ENCODE peak calls at places on chromosomes 6 and 20, in eight cellular contexts. One of them, this sample, is unnamed.

GRCh38 chr6:107108201-107108890 is 7.0 kb downstream of the BEND3 start:
- DNase-seq in GM03348: no peak
- DNase-seq in MV-4-11: peak
- DNase-seq in GM10248: no peak
- DNase-seq in Calu3: no peak
- DNase-seq in fibroblast of lung: peak
- DNase-seq in suprapubic skin: no peak
- DNase-seq in HTR-8/SVneo: no peak
- DNase-seq in this sample: peak

GRCh38 chr20:53174454-53174853 is 202.3 kb downstream of the TSHZ2 start:
- DNase-seq in GM03348: no peak
- DNase-seq in MV-4-11: no peak
- DNase-seq in GM10248: no peak
- DNase-seq in Calu3: no peak
- DNase-seq in fibroblast of lung: no peak
- DNase-seq in suprapubic skin: no peak
- DNase-seq in HTR-8/SVneo: no peak
- DNase-seq in this sample: no peak

GRCh38 chr20:37727247-37727956 is 33.6 kb downstream of the CTNNBL1 start:
- DNase-seq in GM03348: peak
- DNase-seq in MV-4-11: peak
- DNase-seq in GM10248: peak
- DNase-seq in Calu3: no peak
- DNase-seq in fibroblast of lung: peak
- DNase-seq in suprapubic skin: no peak
- DNase-seq in HTR-8/SVneo: no peak
- DNase-seq in this sample: no peak

GRCh38 chr6:70119218-70119835 is 183.6 kb downstream of the COL9A1 start:
- DNase-seq in GM03348: no peak
- DNase-seq in MV-4-11: no peak
- DNase-seq in GM10248: no peak
- DNase-seq in Calu3: no peak
- DNase-seq in fibroblast of lung: no peak
- DNase-seq in suprapubic skin: no peak
- DNase-seq in HTR-8/SVneo: no peak
- DNase-seq in this sample: no peak

GRCh38 chr6:99330159-99330558 is 19.3 kb downstream of the FAXC start:
- DNase-seq in GM03348: peak
- DNase-seq in MV-4-11: peak
- DNase-seq in GM10248: peak
- DNase-seq in Calu3: peak
- DNase-seq in fibroblast of lung: peak
- DNase-seq in suprapubic skin: no peak
- DNase-seq in HTR-8/SVneo: peak
- DNase-seq in this sample: peak

GRCh38 chr6:46269447-46270229 is 98.9 kb upstream of the ENPP5 start:
- DNase-seq in GM03348: no peak
- DNase-seq in MV-4-11: no peak
- DNase-seq in GM10248: no peak
- DNase-seq in Calu3: no peak
- DNase-seq in fibroblast of lung: no peak
- DNase-seq in suprapubic skin: no peak
- DNase-seq in HTR-8/SVneo: no peak
- DNase-seq in this sample: no peak

GRCh38 chr20:58956078-58956477 is 25.0 kb upstream of the NELFCD start:
- DNase-seq in GM03348: no peak
- DNase-seq in MV-4-11: no peak
- DNase-seq in GM10248: no peak
- DNase-seq in Calu3: no peak
- DNase-seq in fibroblast of lung: no peak
- DNase-seq in suprapubic skin: no peak
- DNase-seq in HTR-8/SVneo: no peak
- DNase-seq in this sample: no peak

GRCh38 chr6:133854633-133855598 is 34.0 kb upstream of the TCF21 start:
- DNase-seq in GM03348: peak
- DNase-seq in MV-4-11: no peak
- DNase-seq in GM10248: peak
- DNase-seq in Calu3: no peak
- DNase-seq in fibroblast of lung: no peak
- DNase-seq in suprapubic skin: no peak
- DNase-seq in HTR-8/SVneo: peak
- DNase-seq in this sample: no peak

GRCh38 chr20:46704714-46705377 is 4.6 kb upstream of the SLC2A10 start:
- DNase-seq in GM03348: no peak
- DNase-seq in MV-4-11: no peak
- DNase-seq in GM10248: no peak
- DNase-seq in Calu3: no peak
- DNase-seq in fibroblast of lung: no peak
- DNase-seq in suprapubic skin: no peak
- DNase-seq in HTR-8/SVneo: no peak
- DNase-seq in this sample: no peak

GRCh38 chr6:98526465-98526864 is 307.9 kb upstream of the POU3F2 start:
- DNase-seq in GM03348: no peak
- DNase-seq in MV-4-11: no peak
- DNase-seq in GM10248: no peak
- DNase-seq in Calu3: no peak
- DNase-seq in fibroblast of lung: no peak
- DNase-seq in suprapubic skin: no peak
- DNase-seq in HTR-8/SVneo: no peak
- DNase-seq in this sample: no peak

GRCh38 chr20:54554006-54554405 is 78.6 kb downstream of the DOK5 start:
- DNase-seq in GM03348: no peak
- DNase-seq in MV-4-11: no peak
- DNase-seq in GM10248: no peak
- DNase-seq in Calu3: no peak
- DNase-seq in fibroblast of lung: no peak
- DNase-seq in suprapubic skin: no peak
- DNase-seq in HTR-8/SVneo: no peak
- DNase-seq in this sample: no peak